ENCODE peak calls at places on chromosomes 12 and 14, in five cellular contexts. T is GM12891, G is NCI-H510A, W is transverse colon, L is AG10803. M is an unnamed sample.

GRCh38 chr12:27000962-27001361 is 13.2 kb downstream of the TM7SF3 start:
- DNase-seq in G (no peak), W (no peak), L (no peak), T (no peak), M (no peak)

GRCh38 chr12:108547633-108548172 is 13.3 kb downstream of the SART3 start:
- DNase-seq in G (no peak), L (no peak), T (no peak), W (no peak), M (no peak)

GRCh38 chr12:108772247-108772646 is 40.9 kb upstream of the CORO1C start:
- DNase-seq in W (peak; percentile 49), T (peak; percentile 64), G (peak; percentile 56), L (no peak), M (no peak)

GRCh38 chr14:50835280-50835679 is 4.3 kb upstream of the NIN start:
- DNase-seq in G (no peak), W (no peak), T (no peak), L (peak; percentile 85), M (no peak)

GRCh38 chr12:57215668-57216013 is 953 bp upstream of the NXPH4 start:
- DNase-seq in G (no peak), W (no peak), L (peak; percentile 44), T (peak; percentile 64), M (no peak)

GRCh38 chr14:74571901-74572828 is 39.9 kb downstream of the LTBP2 start:
- DNase-seq in W (peak; percentile 21), T (no peak), L (peak; percentile 100), G (no peak), M (no peak)

GRCh38 chr14:100127853-100128455 is 31.5 kb downstream of the DEGS2 start:
- DNase-seq in T (no peak), G (no peak), W (no peak), L (no peak), M (no peak)

GRCh38 chr14:54503476-54503875 is 6.2 kb upstream of the CGRRF1 start:
- DNase-seq in L (peak; percentile 67), T (no peak), G (no peak), W (no peak), M (no peak)

GRCh38 chr12:58176296-58176869 is 235.0 kb downstream of the ATP23 start:
- DNase-seq in W (peak; percentile 43), G (no peak), T (peak; percentile 3), L (peak; percentile 39), M (no peak)

GRCh38 chr12:65765436-65765813 is 58.9 kb upstream of the HMGA2 start:
- DNase-seq in W (no peak), T (no peak), L (peak; percentile 61), G (no peak), M (no peak)

GRCh38 chr12:50013361-50014147 is 11.7 kb downstream of the RACGAP1 start:
- DNase-seq in W (no peak), T (no peak), L (no peak), G (no peak), M (no peak)

GRCh38 chr12:64679487-64679983 is 69.2 kb downstream of the RASSF3 start:
- DNase-seq in G (peak; percentile 68), L (peak; percentile 81), W (peak; percentile 81), T (no peak), M (peak; percentile 85)

GRCh38 chr12:89971880-89972279 is 263.2 kb upstream of the ATP2B1 start:
- DNase-seq in G (no peak), T (no peak), L (peak; percentile 36), W (no peak), M (peak; percentile 50)

GRCh38 chr12:61137677-61138380 is 1122.4 kb upstream of the USP15 start:
- DNase-seq in G (no peak), T (no peak), L (no peak), W (no peak), M (no peak)

M was measured in adrenal gland.